ENCODE peak calls at places on chromosomes 4 and X, in ten cellular contexts. V is astrocyte of the spinal cord; N is CD4-positive, alpha-beta T cell; A is cardiac muscle cell; L is mesothelial cell of epicardium; Y is glutamatergic neuron; U is HFFc6; X is brain microvascular endothelial cell; M is uterus; T is fibroblast of the aortic adventitia. P is an unnamed sample.

GRCh38 chrX:110056419-110056818 is 53.5 kb downstream of the TMEM164 start:
- DNase-seq in V (no peak), N (no peak), A (no peak), L (no peak), Y (no peak), U (no peak), X (no peak), M (no peak), T (no peak), P (no peak)

GRCh38 chrX:129556806-129557315 is 16.8 kb downstream of the OCRL start:
- DNase-seq in V (no peak), N (no peak), A (no peak), L (no peak), Y (no peak), U (no peak), X (no peak), M (no peak), T (no peak), P (no peak)

GRCh38 chr4:79661196-79661595 is 253.2 kb upstream of the GK2 start:
- DNase-seq in V (no peak), N (no peak), A (no peak), L (no peak), Y (no peak), U (no peak), X (no peak), M (no peak), T (no peak), P (no peak)

GRCh38 chrX:56503941-56504673 is 59.3 kb upstream of the UBQLN2 start:
- DNase-seq in V (no peak), N (no peak), A (no peak), L (no peak), Y (no peak), U (no peak), X (no peak), M (no peak), T (no peak), P (no peak)

GRCh38 chrX:50941638-50942037 is 31.1 kb downstream of the BMP15 start:
- DNase-seq in V (no peak), N (no peak), A (no peak), L (no peak), Y (no peak), U (no peak), X (no peak), M (no peak), T (no peak), P (no peak)

GRCh38 chrX:15680401-15680800 is 15.8 kb upstream of the CLTRN start:
- DNase-seq in V (peak; percentile 53), N (no peak), A (no peak), L (no peak), Y (no peak), U (peak; percentile 45), X (peak; percentile 75), M (no peak), T (peak; percentile 7), P (no peak)

GRCh38 chr4:186617921-186618320 is 62.6 kb upstream of the MTNR1A start:
- DNase-seq in V (no peak), N (no peak), A (no peak), L (no peak), Y (no peak), U (peak; percentile 36), X (no peak), M (no peak), T (no peak), P (no peak)

GRCh38 chrX:34365482-34365881 is 233.4 kb upstream of the FAM47A start:
- DNase-seq in V (peak; percentile 37), N (no peak), A (peak; percentile 61), L (no peak), Y (no peak), U (peak; percentile 45), X (peak; percentile 24), M (no peak), T (peak; percentile 53), P (no peak)

GRCh38 chr4:156536661-156537060 is 434.9 kb downstream of the PDGFC start:
- DNase-seq in V (peak; percentile 40), N (no peak), A (no peak), L (no peak), Y (no peak), U (peak; percentile 48), X (no peak), M (peak; percentile 19), T (peak; percentile 17), P (no peak)

GRCh38 chr4:105059337-105059736 is 87.3 kb upstream of the TET2 start:
- DNase-seq in V (peak; percentile 12), N (no peak), A (no peak), L (no peak), Y (no peak), U (no peak), X (no peak), M (no peak), T (peak; percentile 13), P (no peak)

GRCh38 chr4:110959041-110959643 is 336.3 kb upstream of the PITX2 start:
- DNase-seq in V (peak; percentile 31), N (no peak), A (no peak), L (no peak), Y (no peak), U (peak; percentile 23), X (no peak), M (no peak), T (peak; percentile 58), P (no peak)

GRCh38 chrX:154751669-154752271 is 893 bp upstream of the GAB3 start:
- DNase-seq in V (no peak), N (no peak), A (peak; percentile 29), L (no peak), Y (no peak), U (no peak), X (no peak), M (no peak), T (no peak), P (no peak)

GRCh38 chrX:154750301-154751120 is at the start of gene GAB3:
- DNase-seq in V (peak; percentile 16), N (no peak), A (peak; percentile 77), L (no peak), Y (peak; percentile 70), U (no peak), X (no peak), M (peak; percentile 22), T (peak; percentile 36), P (peak; percentile 14)

GRCh38 chrX:154748712-154749339 is 2.1 kb downstream of the GAB3 start:
- DNase-seq in V (peak; percentile 60), N (peak; percentile 35), A (peak; percentile 61), L (no peak), Y (no peak), U (peak; percentile 24), X (peak; percentile 47), M (peak; percentile 25), T (peak; percentile 68), P (no peak)

GRCh38 chrX:154751121-154751668 is 318 bp upstream of the GAB3 start:
- DNase-seq in V (no peak), N (no peak), A (peak; percentile 9), L (no peak), Y (no peak), U (no peak), X (no peak), M (no peak), T (no peak), P (no peak)

DNA sequence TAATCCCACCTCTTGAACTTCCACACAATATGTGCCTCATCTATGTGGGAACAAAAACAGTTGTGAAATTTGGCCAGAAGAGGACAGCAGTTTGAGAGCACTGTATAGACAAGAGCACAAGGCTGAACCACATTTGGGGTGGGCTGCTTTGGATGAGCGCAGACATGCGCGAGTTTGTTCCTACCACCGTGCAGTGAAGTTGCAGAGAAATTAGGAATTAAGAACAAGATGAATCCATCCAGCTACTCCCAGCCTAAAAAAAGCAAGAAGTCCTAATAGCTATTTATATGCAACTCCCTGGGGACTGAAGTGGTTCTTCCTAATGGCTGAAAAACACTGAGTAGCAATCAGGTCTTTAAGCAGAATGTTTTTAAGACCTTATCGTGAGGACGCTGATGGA is 1.0 kb downstream of the GAB3 start:
- DNase-seq in V (no peak), N (no peak), A (no peak), L (no peak), Y (no peak), U (no peak), X (no peak), M (no peak), T (peak; percentile 41), P (no peak)
- TF ChIP-seq CTCF in V (no peak), N (no peak), A (peak; percentile 4), L (no peak), Y (no peak), U (no peak), X (no peak), M (no peak), T (no peak), P (no peak)

GRCh38 chr4:3418029-3418762 is 23.6 kb upstream of the HGFAC start:
- DNase-seq in V (no peak), N (no peak), A (no peak), L (no peak), Y (peak; percentile 19), U (no peak), X (no peak), M (peak; percentile 13), T (no peak), P (no peak)
- TF ChIP-seq CTCF in V (peak; percentile 21), N (no peak), A (peak; percentile 11), L (no peak), Y (no peak), U (peak; percentile 48), X (peak; percentile 42), M (no peak), T (no peak), P (peak; percentile 14)

DNA sequence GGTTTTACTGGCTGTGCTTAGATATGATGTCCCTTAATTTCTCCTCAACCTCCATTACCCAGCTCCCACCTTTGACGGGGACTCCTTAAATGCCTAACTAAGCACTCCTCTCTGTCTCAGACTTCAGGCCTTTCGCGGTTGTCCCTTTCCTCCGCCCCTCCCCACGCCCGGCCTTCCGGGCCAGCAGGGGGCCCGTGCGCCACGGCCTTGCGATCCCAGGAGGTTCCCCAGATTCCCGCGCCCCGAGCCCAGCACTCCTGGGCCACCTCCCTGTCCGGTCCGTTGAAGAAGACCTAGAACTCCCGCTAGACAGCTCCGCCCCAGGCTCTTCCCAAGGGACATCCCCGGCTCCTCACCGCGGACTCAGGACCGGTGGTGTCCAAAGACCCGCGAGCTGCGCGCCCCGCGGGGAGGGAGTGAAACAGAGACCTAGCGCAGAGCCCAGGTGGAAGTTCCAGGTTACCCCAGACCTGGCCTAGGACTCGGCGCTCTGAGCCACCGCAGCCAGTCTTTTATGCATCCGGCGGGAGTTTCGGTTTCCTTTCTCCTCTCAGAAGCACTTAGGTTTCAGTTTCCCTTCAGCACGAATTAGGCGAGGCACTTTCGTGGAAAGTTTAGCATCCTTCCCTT is at the start of gene DDX60:
- DNase-seq in V (peak; percentile 82), N (peak; percentile 82), A (peak; percentile 64), L (peak; percentile 75), Y (peak; percentile 50), U (peak; percentile 32), X (peak; percentile 71), M (peak; percentile 76), T (peak; percentile 81), P (peak; percentile 41)
- TF ChIP-seq CTCF in V (peak; percentile 49), N (no peak), A (peak; percentile 64), L (peak; percentile 39), Y (no peak), U (peak; percentile 75), X (peak; percentile 73), M (peak; percentile 27), T (peak; percentile 68), P (peak; percentile 61)

DNA sequence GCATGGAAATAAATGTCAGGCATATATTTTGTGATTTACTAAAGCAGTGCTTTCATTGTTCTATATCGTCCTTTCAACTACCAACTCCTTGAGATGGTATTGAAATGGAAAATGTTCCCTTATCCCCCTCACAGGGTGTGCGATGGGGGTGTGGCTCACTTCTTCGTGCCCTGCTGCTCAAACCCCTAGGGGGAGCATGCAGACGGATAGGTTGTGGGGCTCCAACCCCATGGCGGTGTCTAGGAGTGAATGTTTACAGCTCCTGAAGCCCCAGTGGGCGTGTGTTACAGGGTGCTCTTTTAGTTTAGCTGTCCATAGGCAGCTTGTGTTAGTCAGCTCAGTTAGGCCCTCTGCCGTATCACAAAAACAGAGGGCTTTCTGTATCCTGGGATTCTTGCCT is 287.7 kb upstream of the EMCN start:
- DNase-seq in V (no peak), N (no peak), A (no peak), L (no peak), Y (no peak), U (no peak), X (no peak), M (no peak), T (no peak), P (no peak)
- TF ChIP-seq CTCF in V (no peak), N (no peak), A (no peak), L (no peak), Y (no peak), U (no peak), X (peak; percentile 12), M (no peak), T (no peak), P (no peak)

P was measured in progenitor cell of endocrine pancreas.